ENCODE peak calls at places on chromosomes 4 and X, in six cellular contexts. R is upper lobe of right lung; P is naive thymus-derived CD4-positive, alpha-beta T cell; Y is thyroid gland; E is GM23248; B is CD8-positive, alpha-beta T cell. T is an unnamed sample. For H3K4me1, the result is how much of the 10 kb centered on the place peaks cover.

GRCh38 chrX:11351375-11352295 is 58.4 kb downstream of the AMELX start:
- DNase-seq in R (no peak), P (no peak), Y (peak), E (peak), B (no peak), T (no peak)

GRCh38 chr4:181478675-181479074 is 764.5 kb upstream of the TENM3 start:
- DNase-seq in R (no peak), P (no peak), Y (no peak), E (no peak), B (no peak), T (no peak)

GRCh38 chr4:94711635-94712034 is 46.1 kb upstream of the BMPR1B start:
- DNase-seq in R (no peak), P (no peak), Y (no peak), E (no peak), B (no peak), T (no peak)

GRCh38 chr4:8681391-8681790 is 88.8 kb downstream of the CPZ start:
- DNase-seq in R (peak), P (no peak), Y (no peak), E (no peak), B (no peak), T (no peak)

GRCh38 chrX:155998116-155998515 is 620 bp downstream of the IL9R start:
- DNase-seq in R (no peak), P (no peak), Y (no peak), E (no peak), B (no peak), T (no peak)

GRCh38 chr4:95293014-95293413 is 255.8 kb downstream of the UNC5C start:
- DNase-seq in R (no peak), P (peak), Y (no peak), E (no peak), B (no peak), T (no peak)

GRCh38 chrX:68914337-68914989 is 85.6 kb downstream of the EFNB1 start:
- DNase-seq in R (no peak), P (no peak), Y (no peak), E (no peak), B (no peak), T (no peak)

GRCh38 chr4:75916091-75916661 is 13.9 kb upstream of the PPEF2 start:
- DNase-seq in R (no peak), P (peak), Y (peak), E (peak), B (no peak), T (no peak)

GRCh38 chr4:22322996-22323395 is 192.9 kb downstream of the ADGRA3 start:
- DNase-seq in R (no peak), P (no peak), Y (no peak), E (no peak), B (no peak), T (no peak)

GRCh38 chr4:173860079-173860478 is 330.1 kb upstream of the HAND2 start:
- DNase-seq in R (no peak), P (no peak), Y (no peak), E (no peak), B (no peak), T (no peak)

GRCh38 chr4:56654238-56654632 is 26.9 kb downstream of the HOPX start:
- DNase-seq in R (no peak), P (no peak), Y (peak), E (no peak), B (no peak), T (no peak)

GRCh38 chrX:111854778-111855490 is 21.0 kb upstream of the TRPC5OS start:
- DNase-seq in R (no peak), P (no peak), Y (no peak), E (peak), B (no peak), T (no peak)

GRCh38 chr4:7359302-7360063 is 75.2 kb downstream of the PSAPL1 start:
- DNase-seq in R (peak), P (no peak), Y (peak), E (no peak), B (no peak), T (no peak)

GRCh38 chrX:70456256-70456655 is 11.6 kb downstream of the DLG3 start:
- DNase-seq in R (no peak), P (no peak), Y (no peak), E (no peak), B (no peak), T (no peak)

GRCh38 chr4:88010921-88011320 is 3.5 kb downstream of the PKD2 start:
- DNase-seq in R (no peak), P (no peak), Y (no peak), E (peak), B (no peak), T (no peak)

GRCh38 chr4:3371581-3372001 is 70.2 kb upstream of the HGFAC start:
- DNase-seq in R (no peak), P (no peak), Y (no peak), E (no peak), B (no peak), T (no peak)

GRCh38 chr4:183241322-183241640 is 78.8 kb downstream of the CLDN22 start:
- DNase-seq in R (no peak), P (no peak), Y (no peak), E (peak), B (no peak), T (no peak)

GRCh38 chr4:3851211-3851610 is 85.0 kb downstream of the ADRA2C start:
- DNase-seq in R (no peak), P (no peak), Y (no peak), E (peak), B (no peak), T (no peak)

GRCh38 chrX:150324035-150324728 is 38.9 kb upstream of the MAMLD1 start:
- DNase-seq in R (no peak), P (no peak), Y (no peak), E (peak), B (no peak), T (no peak)

GRCh38 chr4:7872264-7872771 is 67.3 kb downstream of the AFAP1 start:
- DNase-seq in R (no peak), P (no peak), Y (peak), E (peak), B (no peak), T (no peak)

GRCh38 chr4:147076728-147077127 is 131.1 kb upstream of the TTC29 start:
- DNase-seq in R (no peak), P (no peak), Y (no peak), E (no peak), B (no peak), T (no peak)

GRCh38 chr4:39541987-39542632 is 14.9 kb upstream of the UGDH start:
- DNase-seq in R (no peak), P (no peak), Y (no peak), E (no peak), B (no peak), T (no peak)

GRCh38 chr4:139617702-139618490 is 47.7 kb upstream of the MGST2 start:
- DNase-seq in R (no peak), P (no peak), Y (no peak), E (peak), B (no peak), T (no peak)

GRCh38 chr4:79225360-79225759 is 100.5 kb downstream of the NAA11 start:
- DNase-seq in R (no peak), P (no peak), Y (no peak), E (no peak), B (no peak), T (no peak)

GRCh38 chrX:40314070-40314469 is 216.3 kb upstream of the BCOR start:
- DNase-seq in R (no peak), P (no peak), Y (peak), E (no peak), B (no peak), T (no peak)

GRCh38 chr4:3436798-3437581 is 4.8 kb upstream of the HGFAC start:
- DNase-seq in R (peak), P (no peak), Y (peak), E (peak), B (no peak), T (no peak)

GRCh38 chr4:144582105-144582850 is 63.7 kb upstream of the HHIP start:
- DNase-seq in R (no peak), P (no peak), Y (no peak), E (peak), B (no peak), T (no peak)

GRCh38 chr4:99612281-99612680 is 37.7 kb downstream of the MTTP start:
- DNase-seq in R (no peak), P (no peak), Y (no peak), E (no peak), B (no peak), T (no peak)

GRCh38 chr4:123659759-123660158 is 263.2 kb downstream of the SPRY1 start:
- DNase-seq in R (no peak), P (no peak), Y (no peak), E (no peak), B (no peak), T (no peak)

GRCh38 chr4:97720869-97721432 is 422.3 kb downstream of the STPG2 start:
- DNase-seq in R (no peak), P (no peak), Y (no peak), E (no peak), B (no peak), T (no peak)

GRCh38 chrX:40179333-40179732 is 81.6 kb upstream of the BCOR start:
- DNase-seq in R (no peak), P (no peak), Y (no peak), E (no peak), B (no peak), T (no peak)

GRCh38 chrX:64152857-64153256 is 52.7 kb downstream of the AMER1 start:
- DNase-seq in R (no peak), P (no peak), Y (no peak), E (no peak), B (no peak), T (no peak)

GRCh38 chr4:37936889-37937498 is 23.2 kb upstream of the PTTG2 start:
- DNase-seq in R (no peak), P (no peak), Y (peak), E (no peak), B (no peak), T (no peak)

GRCh38 chr4:21948347-21949072 is at the start of gene KCNIP4:
- DNase-seq in R (peak), P (no peak), Y (peak), E (peak), B (no peak), T (no peak)

GRCh38 chrX:40531056-40531826 is 49.5 kb upstream of the ATP6AP2 start:
- DNase-seq in R (no peak), P (no peak), Y (no peak), E (no peak), B (no peak), T (no peak)

GRCh38 chr4:1199556-1200331 is 27.4 kb upstream of the SPON2 start:
- DNase-seq in R (peak), P (no peak), Y (peak), E (no peak), B (no peak), T (no peak)
- H3K4me1 ChIP-seq in R (under half), P (half or more), Y (under half), E (under half), B (under half), T (under half)

GRCh38 chrX:118523920-118524319 is 28.3 kb downstream of the DOCK11 start:
- DNase-seq in R (no peak), P (peak), Y (no peak), E (peak), B (peak), T (peak)
- H3K4me1 ChIP-seq in R (under half), P (half or more), Y (under half), E (under half), B (half or more), T (under half)

DNA sequence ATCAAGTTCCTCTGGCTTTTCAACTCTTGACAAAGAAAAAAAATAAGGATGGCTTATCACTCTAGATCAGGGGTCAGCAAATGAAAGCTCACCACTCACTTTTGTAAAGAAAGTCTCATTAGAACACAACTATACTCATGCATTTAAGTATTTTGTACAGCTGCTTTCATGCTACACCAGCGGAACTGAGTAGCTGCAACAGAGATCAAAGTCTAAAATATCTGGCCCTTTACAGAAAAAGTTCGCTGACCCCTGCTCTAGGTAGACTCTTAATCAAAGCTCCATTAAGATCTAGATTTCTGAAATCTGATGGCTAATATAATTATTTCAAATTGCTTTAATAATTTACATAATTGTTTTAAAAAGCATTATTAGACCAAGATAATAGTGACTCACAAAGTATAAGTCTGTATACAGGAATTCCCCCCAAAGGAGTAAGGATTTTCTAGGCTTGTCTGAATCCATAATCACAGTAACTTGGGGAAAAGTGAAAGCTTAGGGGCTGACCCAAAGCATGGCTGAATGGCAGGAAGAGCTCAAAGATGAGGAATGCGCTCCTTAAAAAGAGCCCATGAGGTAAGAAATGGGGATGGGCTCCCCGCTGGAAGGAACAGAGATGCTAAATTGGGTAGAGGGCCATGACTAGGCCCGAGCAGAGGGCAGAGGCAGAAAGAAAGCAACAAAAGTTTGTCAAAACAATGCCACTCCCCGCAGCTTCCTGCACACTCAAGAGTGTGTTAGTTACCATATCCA is 140.3 kb downstream of the SH3KBP1 start:
- DNase-seq in R (no peak), P (no peak), Y (no peak), E (no peak), B (no peak), T (no peak)
- H3K4me1 ChIP-seq in R (under half), P (half or more), Y (under half), E (under half), B (half or more), T (half or more)

GRCh38 chrX:129115935-129116334 is 407.4 kb downstream of the SMARCA1 start:
- DNase-seq in R (no peak), P (no peak), Y (no peak), E (no peak), B (no peak), T (no peak)
- H3K4me1 ChIP-seq in R (under half), P (under half), Y (under half), E (under half), B (under half), T (under half)

DNA sequence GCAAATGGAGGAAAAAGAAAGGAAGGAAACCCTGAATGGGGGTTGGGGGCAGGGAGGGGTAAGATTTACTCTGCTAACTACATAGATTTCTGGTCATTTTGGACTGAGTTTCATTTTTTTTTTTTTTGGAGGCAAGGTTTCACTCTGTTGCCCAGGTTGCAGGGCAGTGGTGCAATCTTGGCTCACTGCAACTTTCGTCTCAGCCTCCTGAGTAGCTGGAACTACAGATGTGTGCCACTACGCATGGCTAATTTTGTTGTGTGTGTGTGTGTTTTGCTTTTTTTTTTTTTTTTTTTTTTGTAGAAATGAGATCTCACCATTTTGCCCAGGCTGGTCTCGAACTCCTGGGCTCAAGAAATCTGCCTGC is 223.5 kb downstream of the APBB2 start:
- DNase-seq in R (no peak), P (no peak), Y (peak), E (peak), B (no peak), T (no peak)
- H3K4me1 ChIP-seq in R (under half), P (under half), Y (half or more), E (half or more), B (under half), T (under half)

T was measured in effector memory CD4-positive, alpha-beta T cell.